ENCODE peak calls at places on chromosomes 4 and X, in four cellular contexts. One of them, this sample, is unnamed. For H3K4me1, the result is how much of the 10 kb centered on the place peaks cover.

GRCh38 chr4:98976716-98977115 is 18.8 kb upstream of the METAP1 start:
- DNase-seq in heart right ventricle: no peak
- DNase-seq in IMR-90: peak
- DNase-seq in ovary: no peak
- DNase-seq in this sample: no peak

GRCh38 chr4:86453044-86453501 is 93.2 kb upstream of the MAPK10 start:
- DNase-seq in IMR-90: peak
- DNase-seq in ovary: peak
- DNase-seq in heart right ventricle: peak
- DNase-seq in this sample: peak

GRCh38 chrX:925652-926061 is 286.8 kb downstream of the CRLF2 start:
- DNase-seq in ovary: no peak
- DNase-seq in IMR-90: no peak
- DNase-seq in heart right ventricle: no peak
- DNase-seq in this sample: no peak

GRCh38 chrX:42378857-42379256 is 399.1 kb downstream of the PPP1R2C start:
- DNase-seq in ovary: no peak
- DNase-seq in heart right ventricle: no peak
- DNase-seq in IMR-90: no peak
- DNase-seq in this sample: no peak

GRCh38 chrX:30577362-30577961 is at the start of gene TASL:
- DNase-seq in ovary: no peak
- DNase-seq in heart right ventricle: no peak
- DNase-seq in IMR-90: no peak
- DNase-seq in this sample: no peak

GRCh38 chr4:52107745-52108144 is 56.6 kb downstream of the SPATA18 start:
- DNase-seq in ovary: no peak
- DNase-seq in heart right ventricle: no peak
- DNase-seq in IMR-90: no peak
- DNase-seq in this sample: no peak

GRCh38 chrX:82320554-82320953 is 1118.7 kb downstream of the SH3BGRL start:
- DNase-seq in ovary: no peak
- DNase-seq in IMR-90: no peak
- DNase-seq in heart right ventricle: no peak
- DNase-seq in this sample: no peak

GRCh38 chr4:36285784-36286480 is 4.5 kb downstream of the DTHD1 start:
- DNase-seq in IMR-90: no peak
- DNase-seq in heart right ventricle: no peak
- DNase-seq in ovary: no peak
- DNase-seq in this sample: no peak

GRCh38 chr4:107069049-107069448 is 32.9 kb upstream of the DKK2 start:
- DNase-seq in heart right ventricle: no peak
- DNase-seq in ovary: no peak
- DNase-seq in IMR-90: peak
- DNase-seq in this sample: no peak

GRCh38 chr4:88757776-88758175 is 60.1 kb upstream of the NAP1L5 start:
- DNase-seq in heart right ventricle: no peak
- DNase-seq in IMR-90: no peak
- DNase-seq in ovary: no peak
- DNase-seq in this sample: no peak
- H3K4me1 ChIP-seq in heart right ventricle: under half
- H3K4me1 ChIP-seq in IMR-90: under half
- H3K4me1 ChIP-seq in ovary: under half
- H3K4me1 ChIP-seq in this sample: under half

GRCh38 chr4:140085062-140085622 is 68.8 kb downstream of the MAML3 start:
- DNase-seq in heart right ventricle: no peak
- DNase-seq in ovary: no peak
- DNase-seq in IMR-90: peak
- DNase-seq in this sample: no peak
- H3K4me1 ChIP-seq in heart right ventricle: under half
- H3K4me1 ChIP-seq in ovary: under half
- H3K4me1 ChIP-seq in IMR-90: under half
- H3K4me1 ChIP-seq in this sample: under half

GRCh38 chr4:94519925-94520789 is 68.4 kb downstream of the PDLIM5 start:
- DNase-seq in heart right ventricle: no peak
- DNase-seq in ovary: no peak
- DNase-seq in IMR-90: no peak
- DNase-seq in this sample: no peak
- H3K4me1 ChIP-seq in heart right ventricle: under half
- H3K4me1 ChIP-seq in ovary: under half
- H3K4me1 ChIP-seq in IMR-90: under half
- H3K4me1 ChIP-seq in this sample: under half

GRCh38 chr4:41215155-41215554 is 813 bp upstream of the APBB2 start:
- DNase-seq in ovary: no peak
- DNase-seq in heart right ventricle: no peak
- DNase-seq in IMR-90: no peak
- DNase-seq in this sample: no peak

GRCh38 chr4:41214158-41215146 is at the start of gene APBB2:
- DNase-seq in heart right ventricle: peak
- DNase-seq in ovary: peak
- DNase-seq in IMR-90: peak
- DNase-seq in this sample: peak

GRCh38 chr4:41213563-41214157 is 682 bp downstream of the APBB2 start:
- DNase-seq in ovary: peak
- DNase-seq in IMR-90: no peak
- DNase-seq in heart right ventricle: peak
- DNase-seq in this sample: peak

GRCh38 chr4:41209901-41210300 is 4.4 kb downstream of the APBB2 start:
- DNase-seq in ovary: no peak
- DNase-seq in heart right ventricle: no peak
- DNase-seq in IMR-90: no peak
- DNase-seq in this sample: no peak

GRCh38 chr4:41212221-41213203 is 1.8 kb downstream of the APBB2 start:
- DNase-seq in IMR-90: peak
- DNase-seq in heart right ventricle: no peak
- DNase-seq in ovary: no peak
- DNase-seq in this sample: peak
- H3K4me1 ChIP-seq in IMR-90: under half
- H3K4me1 ChIP-seq in heart right ventricle: under half
- H3K4me1 ChIP-seq in ovary: under half
- H3K4me1 ChIP-seq in this sample: under half

GRCh38 chrX:154350429-154351182 is 23.8 kb downstream of the FLNA start:
- DNase-seq in IMR-90: no peak
- DNase-seq in heart right ventricle: no peak
- DNase-seq in ovary: peak
- DNase-seq in this sample: no peak
- H3K4me1 ChIP-seq in IMR-90: under half
- H3K4me1 ChIP-seq in heart right ventricle: under half
- H3K4me1 ChIP-seq in ovary: under half
- H3K4me1 ChIP-seq in this sample: under half

This sample was measured in uterus.